ENCODE peak calls at places on chromosomes 6 and 20, in nine cellular contexts. W, G, C, D, I, O, X, B and T are unnamed samples. For H3K4me1, the result is how much of the 10 kb centered on the place peaks cover.

GRCh38 chr20:38883081-38883980 is 42.9 kb upstream of the FAM83D start:
- DNase-seq in W (peak), G (no peak), C (no peak), D (no peak), I (no peak), O (no peak), X (no peak), B (no peak), T (no peak)

GRCh38 chr20:42945194-42945593 is 244.5 kb downstream of the PTPRT start:
- DNase-seq in W (no peak), G (no peak), C (no peak), D (no peak), I (no peak), O (no peak), X (no peak), B (no peak), T (no peak)

GRCh38 chr20:41510847-41511453 is 107.2 kb downstream of the CHD6 start:
- DNase-seq in W (no peak), G (no peak), C (no peak), D (no peak), I (no peak), O (peak), X (no peak), B (no peak), T (no peak)

GRCh38 chr6:116010400-116011095 is 50.1 kb downstream of the FRK start:
- DNase-seq in W (peak), G (peak), C (peak), D (peak), I (peak), O (peak), X (peak), B (peak), T (no peak)

GRCh38 chr6:121581327-121581726 is 145.9 kb downstream of the GJA1 start:
- DNase-seq in W (no peak), G (no peak), C (no peak), D (no peak), I (no peak), O (no peak), X (no peak), B (no peak), T (no peak)

GRCh38 chr6:5282191-5282623 is 20.9 kb downstream of the FARS2 start:
- DNase-seq in W (no peak), G (no peak), C (no peak), D (no peak), I (no peak), O (no peak), X (no peak), B (no peak), T (no peak)

GRCh38 chr6:147103641-147104040 is 100.6 kb upstream of the STXBP5 start:
- DNase-seq in W (no peak), G (no peak), C (no peak), D (no peak), I (no peak), O (no peak), X (no peak), B (no peak), T (no peak)

GRCh38 chr6:108651781-108652227 is 91.1 kb downstream of the FOXO3 start:
- DNase-seq in W (peak), G (peak), C (peak), D (no peak), I (no peak), O (no peak), X (peak), B (no peak), T (no peak)

GRCh38 chr20:40688129-40689099 is 622 bp downstream of the MAFB start:
- DNase-seq in W (peak), G (no peak), C (no peak), D (peak), I (no peak), O (no peak), X (no peak), B (no peak), T (peak)

GRCh38 chr20:40154514-40154913 is 534.5 kb downstream of the MAFB start:
- DNase-seq in W (no peak), G (no peak), C (no peak), D (no peak), I (no peak), O (no peak), X (no peak), B (no peak), T (no peak)

GRCh38 chr6:118869894-118870665 is 23.9 kb upstream of the ASF1A start:
- DNase-seq in W (no peak), G (no peak), C (no peak), D (no peak), I (peak), O (no peak), X (no peak), B (no peak), T (no peak)

GRCh38 chr6:26273673-26274595 is 91.1 kb upstream of the BTN3A2 start:
- DNase-seq in W (peak), G (no peak), C (no peak), D (no peak), I (no peak), O (no peak), X (no peak), B (no peak), T (no peak)

GRCh38 chr6:34315256-34315655 is 66.5 kb upstream of the SMIM29 start:
- DNase-seq in W (no peak), G (no peak), C (no peak), D (no peak), I (no peak), O (no peak), X (no peak), B (no peak), T (no peak)

GRCh38 chr20:50251992-50252491 is 61.4 kb downstream of the CEBPB start:
- DNase-seq in W (peak), G (no peak), C (no peak), D (no peak), I (no peak), O (no peak), X (no peak), B (no peak), T (no peak)

GRCh38 chr6:49145280-49145679 is 317.8 kb downstream of the MMUT start:
- DNase-seq in W (no peak), G (no peak), C (no peak), D (no peak), I (no peak), O (no peak), X (no peak), B (no peak), T (no peak)

GRCh38 chr6:162554531-162554930 is 173.0 kb downstream of the PRKN start:
- DNase-seq in W (no peak), G (no peak), C (no peak), D (no peak), I (no peak), O (no peak), X (no peak), B (no peak), T (no peak)

GRCh38 chr6:128569737-128570438 is 49.5 kb upstream of the PTPRK start:
- DNase-seq in W (peak), G (no peak), C (no peak), D (no peak), I (no peak), O (no peak), X (no peak), B (no peak), T (no peak)

GRCh38 chr6:3230275-3231212 is 3.1 kb upstream of the TUBB2B start:
- DNase-seq in W (peak), G (no peak), C (no peak), D (no peak), I (no peak), O (no peak), X (no peak), B (no peak), T (no peak)

GRCh38 chr6:118263929-118264486 is 284.1 kb upstream of the PLN start:
- DNase-seq in W (peak), G (no peak), C (no peak), D (no peak), I (peak), O (no peak), X (no peak), B (no peak), T (no peak)

GRCh38 chr6:83879746-83880145 is 20.3 kb downstream of the CYB5R4 start:
- DNase-seq in W (no peak), G (no peak), C (no peak), D (no peak), I (no peak), O (no peak), X (no peak), B (no peak), T (no peak)

GRCh38 chr6:83875843-83876242 is 16.4 kb downstream of the CYB5R4 start:
- DNase-seq in W (no peak), G (no peak), C (no peak), D (no peak), I (no peak), O (no peak), X (no peak), B (no peak), T (no peak)

GRCh38 chr6:83883240-83883639 is 23.8 kb downstream of the CYB5R4 start:
- DNase-seq in W (no peak), G (no peak), C (no peak), D (no peak), I (no peak), O (no peak), X (no peak), B (no peak), T (no peak)

GRCh38 chr6:83873869-83874268 is 14.4 kb downstream of the CYB5R4 start:
- DNase-seq in W (no peak), G (no peak), C (no peak), D (no peak), I (no peak), O (no peak), X (no peak), B (no peak), T (no peak)

GRCh38 chr6:83878902-83879644 is 19.6 kb downstream of the CYB5R4 start:
- DNase-seq in W (no peak), G (no peak), C (no peak), D (no peak), I (peak), O (no peak), X (no peak), B (no peak), T (no peak)
- TF ChIP-seq POLR2A in W (no peak), G (no peak), C (no peak), D (no peak), I (no peak), O (no peak), X (no peak), B (no peak), T (no peak)

GRCh38 chr6:129642322-129642721 is 67.7 kb downstream of the ARHGAP18 start:
- DNase-seq in W (no peak), G (no peak), C (no peak), D (no peak), I (no peak), O (no peak), X (no peak), B (no peak), T (no peak)
- H3K4me1 ChIP-seq in W (under half), G (under half), C (under half), D (under half), I (half or more), O (under half), X (under half), B (under half), T (under half)

DNA sequence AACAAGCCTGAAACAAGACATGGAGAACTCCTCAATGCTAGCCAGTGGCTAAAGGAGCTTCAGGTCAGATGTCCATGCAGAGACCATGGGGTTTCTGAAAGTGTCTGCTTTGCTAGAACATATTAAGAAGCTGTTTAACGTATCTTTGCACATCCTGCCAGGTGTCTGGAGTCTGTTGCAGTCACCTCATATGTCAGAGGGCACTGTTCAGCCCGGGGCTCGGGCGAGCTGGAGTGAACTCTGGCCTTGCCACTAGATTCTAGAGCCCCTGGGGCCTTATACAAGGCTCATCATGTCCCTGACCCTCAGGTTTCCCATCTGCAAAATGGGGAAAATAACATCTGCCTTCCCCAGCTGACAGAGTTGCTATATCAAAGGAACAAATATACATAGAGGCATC is 59.0 kb downstream of the PRDM1 start:
- DNase-seq in W (no peak), G (no peak), C (no peak), D (no peak), I (no peak), O (no peak), X (no peak), B (no peak), T (no peak)
- TF ChIP-seq POLR2A in W (no peak), G (no peak), C (no peak), D (no peak), I (no peak), O (no peak), X (no peak), B (no peak), T (no peak)

GRCh38 chr20:19821605-19822004 is 63.5 kb downstream of the RIN2 start:
- DNase-seq in W (no peak), G (no peak), C (no peak), D (no peak), I (no peak), O (no peak), X (no peak), B (no peak), T (no peak)
- H3K4me1 ChIP-seq in W (under half), G (under half), C (under half), D (under half), I (under half), O (under half), X (under half), B (under half), T (under half)

GRCh38 chr6:37785688-37786270 is 33.7 kb upstream of the ZFAND3 start:
- DNase-seq in W (no peak), G (no peak), C (no peak), D (no peak), I (no peak), O (no peak), X (no peak), B (no peak), T (no peak)

GRCh38 chr6:37783025-37783825 is 36.3 kb upstream of the ZFAND3 start:
- DNase-seq in W (peak), G (peak), C (peak), D (no peak), I (no peak), O (no peak), X (no peak), B (no peak), T (no peak)

GRCh38 chr6:37784585-37784967 is 35.0 kb upstream of the ZFAND3 start:
- DNase-seq in W (no peak), G (no peak), C (no peak), D (no peak), I (no peak), O (no peak), X (no peak), B (no peak), T (no peak)

GRCh38 chr6:37785002-37785687 is 34.4 kb upstream of the ZFAND3 start:
- DNase-seq in W (no peak), G (no peak), C (no peak), D (no peak), I (no peak), O (no peak), X (no peak), B (no peak), T (no peak)

GRCh38 chr6:37783831-37784584 is 35.5 kb upstream of the ZFAND3 start:
- DNase-seq in W (no peak), G (peak), C (peak), D (no peak), I (no peak), O (no peak), X (no peak), B (peak), T (peak)
- TF ChIP-seq POLR2A in W (no peak), G (no peak), C (no peak), D (no peak), I (no peak), O (no peak), X (no peak), B (no peak), T (no peak)

GRCh38 chr6:148521586-148521985 is 178.9 kb downstream of the SASH1 start:
- DNase-seq in W (peak), G (no peak), C (no peak), D (no peak), I (no peak), O (no peak), X (no peak), B (no peak), T (no peak)

GRCh38 chr6:148523551-148523950 is 180.9 kb downstream of the SASH1 start:
- DNase-seq in W (peak), G (no peak), C (no peak), D (no peak), I (no peak), O (no peak), X (no peak), B (no peak), T (no peak)

GRCh38 chr6:148524509-148524908 is 181.9 kb downstream of the SASH1 start:
- DNase-seq in W (peak), G (no peak), C (no peak), D (no peak), I (no peak), O (no peak), X (no peak), B (no peak), T (no peak)

GRCh38 chr6:148521158-148521557 is 178.5 kb downstream of the SASH1 start:
- DNase-seq in W (no peak), G (no peak), C (no peak), D (no peak), I (no peak), O (no peak), X (no peak), B (no peak), T (no peak)

DNA sequence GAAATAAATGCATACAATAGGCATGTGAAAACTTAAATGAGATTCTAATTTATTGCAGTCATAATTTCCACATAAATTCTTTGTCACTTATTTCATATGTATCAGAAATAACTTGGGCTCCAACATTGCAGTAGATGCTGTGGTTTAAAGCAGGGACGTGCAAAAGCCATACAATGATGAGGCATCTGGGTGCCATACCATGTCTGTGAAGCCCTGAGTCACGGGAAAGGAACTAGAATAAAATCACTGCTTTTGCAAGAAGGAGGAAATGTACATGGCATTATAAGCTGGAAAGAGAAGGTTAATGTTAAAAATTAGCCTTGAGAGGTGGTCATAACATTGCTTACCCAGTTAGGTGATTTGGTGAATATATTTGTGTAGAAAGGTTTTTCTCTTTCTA is 180.4 kb downstream of the SASH1 start:
- DNase-seq in W (peak), G (no peak), C (no peak), D (no peak), I (no peak), O (no peak), X (no peak), B (no peak), T (no peak)
- H3K4me1 ChIP-seq in W (under half), G (under half), C (under half), D (under half), I (under half), O (under half), X (under half), B (under half), T (under half)

DNA sequence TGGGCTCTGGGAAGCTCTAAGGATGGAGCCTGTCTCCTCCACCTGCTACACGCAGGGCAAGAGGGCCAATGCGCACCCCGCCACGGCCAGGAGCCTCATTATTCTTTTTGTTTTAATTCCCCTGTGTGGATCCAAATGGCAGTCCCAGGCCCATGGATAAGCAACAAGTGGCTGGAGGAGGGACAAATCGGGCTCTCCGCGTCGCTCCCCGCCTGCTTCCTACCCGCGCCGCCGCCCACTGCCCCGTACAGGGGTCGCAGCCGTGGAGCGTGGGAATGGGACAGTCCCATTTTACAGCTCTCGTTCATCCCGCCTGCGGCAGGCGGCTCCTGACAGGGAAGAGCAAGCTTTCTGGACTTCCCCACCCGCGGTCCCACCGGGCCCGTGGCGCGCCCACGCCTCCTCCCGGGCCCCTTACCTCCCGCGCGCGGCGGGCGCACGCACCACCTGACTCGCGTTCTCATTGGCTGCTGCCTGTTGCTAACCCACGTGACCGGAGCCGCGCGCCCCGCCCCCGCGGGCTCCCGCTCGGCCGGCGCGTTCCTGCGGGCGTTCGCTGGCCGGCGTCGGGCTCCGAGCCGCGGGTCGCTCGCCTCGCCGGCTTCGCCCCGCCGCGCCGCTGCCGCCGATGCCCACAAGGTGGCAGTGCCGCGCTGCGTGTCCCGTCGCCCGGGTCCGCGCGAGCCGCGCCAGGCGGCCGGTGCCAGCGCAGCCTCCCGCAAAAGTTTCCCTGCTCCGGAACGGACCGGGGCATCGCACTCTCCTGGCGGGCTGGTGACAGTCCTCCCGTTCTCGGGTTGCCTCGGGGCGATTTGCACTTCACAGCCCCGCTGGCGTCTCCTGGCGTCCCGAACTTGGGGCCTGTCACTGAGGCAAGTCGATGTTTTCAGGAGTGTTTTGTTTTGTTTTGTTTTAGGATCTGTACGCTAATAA is 93.4 kb downstream of the CD83 start:
- DNase-seq in W (peak), G (peak), C (peak), D (peak), I (peak), O (peak), X (peak), B (peak), T (peak)
- TF ChIP-seq POLR2A in W (peak), G (peak), C (peak), D (peak), I (no peak), O (peak), X (no peak), B (no peak), T (no peak)

GRCh38 chr20:53735536-53736050 is 142.0 kb upstream of the ZNF217 start:
- DNase-seq in W (peak), G (no peak), C (no peak), D (no peak), I (no peak), O (no peak), X (no peak), B (no peak), T (no peak)
- H3K4me1 ChIP-seq in W (under half), G (under half), C (under half), D (under half), I (half or more), O (under half), X (under half), B (under half), T (under half)